ENCODE peak calls at places on chromosomes 1 and 21, in ten cellular contexts. Q is mesothelial cell of epicardium, G is cardiac muscle cell, C is neural progenitor cell, H is epithelial cell of esophagus, P is GM06990, L is AG04450, U is brain microvascular endothelial cell, N is fibroblast of the aortic adventitia, Y is nephron progenitor cell. K is an unnamed sample.

GRCh38 chr1:19737413-19737812 is 62.3 kb downstream of the TMCO4 start:
- DNase-seq in Y (no peak), H (peak), L (no peak), C (no peak), N (peak), P (no peak), G (no peak), Q (no peak), U (peak), K (no peak)

GRCh38 chr1:153364766-153365678 is 7.4 kb downstream of the S100A9 start:
- DNase-seq in U (no peak), C (no peak), P (no peak), N (no peak), G (no peak), Y (no peak), Q (no peak), H (peak), L (no peak), K (no peak)

GRCh38 chr1:156006666-156007376 is 13.9 kb downstream of the SSR2 start:
- DNase-seq in H (peak), C (no peak), P (no peak), L (no peak), N (no peak), G (peak), Q (no peak), U (no peak), Y (no peak), K (no peak)

GRCh38 chr1:192724670-192725069 is 84.2 kb upstream of the RGS2 start:
- DNase-seq in U (no peak), P (no peak), Y (no peak), N (peak), H (peak), L (no peak), C (no peak), G (no peak), Q (no peak), K (no peak)

GRCh38 chr1:107991371-107992066 is 26.5 kb upstream of the VAV3 start:
- DNase-seq in P (no peak), N (peak), C (no peak), L (no peak), G (no peak), U (peak), H (peak), Q (no peak), Y (no peak), K (no peak)

GRCh38 chr1:106986603-106987002 is 69.9 kb upstream of the PRMT6 start:
- DNase-seq in L (no peak), Y (no peak), P (no peak), N (no peak), H (no peak), U (no peak), Q (no peak), G (no peak), C (peak), K (no peak)

GRCh38 chr1:205076245-205076761 is 8.0 kb downstream of the TMEM81 start:
- DNase-seq in N (no peak), P (no peak), U (no peak), Q (no peak), G (no peak), H (no peak), L (no peak), Y (no peak), C (no peak), K (no peak)

GRCh38 chr1:89905391-89906058 is 84.7 kb downstream of the LRRC8D start:
- DNase-seq in U (no peak), Q (no peak), L (no peak), G (no peak), Y (no peak), C (peak), N (peak), P (no peak), H (no peak), K (no peak)

GRCh38 chr1:224524679-224525078 is 90.1 kb upstream of the WDR26 start:
- DNase-seq in U (peak), G (no peak), Y (no peak), L (no peak), P (no peak), N (peak), C (no peak), Q (no peak), H (peak), K (no peak)

GRCh38 chr1:55329826-55330432 is 114.8 kb upstream of the USP24 start:
- DNase-seq in Q (no peak), N (no peak), Y (no peak), C (no peak), U (no peak), L (no peak), G (no peak), H (no peak), P (no peak), K (no peak)

GRCh38 chr1:29213055-29213454 is 17.7 kb downstream of the MECR start:
- DNase-seq in N (no peak), P (no peak), U (no peak), L (no peak), Q (no peak), G (no peak), Y (no peak), C (no peak), H (no peak), K (no peak)

GRCh38 chr21:21921410-21922232 is 923.4 kb downstream of the NCAM2 start:
- DNase-seq in U (no peak), P (no peak), G (peak), H (peak), Y (no peak), C (peak), N (peak), L (no peak), Q (no peak), K (no peak)

GRCh38 chr1:25710583-25711347 is 89.2 kb upstream of the SELENON start:
- DNase-seq in P (no peak), U (no peak), Y (no peak), N (no peak), C (no peak), Q (no peak), H (no peak), G (no peak), L (no peak), K (no peak)

GRCh38 chr1:212401838-212402582 is 12.7 kb downstream of the PACC1 start:
- DNase-seq in N (peak), H (peak), P (no peak), G (no peak), Q (no peak), Y (no peak), C (no peak), L (no peak), U (no peak), K (no peak)

GRCh38 chr1:160046494-160047115 is 14.8 kb upstream of the PIGM start:
- DNase-seq in H (peak), Q (no peak), P (peak), Y (peak), C (peak), N (peak), L (no peak), U (peak), G (peak), K (no peak)

GRCh38 chr1:112533029-112533428 is 24.3 kb downstream of the WNT2B start:
- DNase-seq in C (no peak), N (peak), U (peak), G (no peak), H (no peak), P (no peak), L (peak), Y (no peak), Q (no peak), K (no peak)

GRCh38 chr1:169928438-169929209 is 34.9 kb upstream of the SCYL3 start:
- DNase-seq in C (peak), Q (no peak), Y (no peak), G (peak), P (no peak), N (peak), U (no peak), H (peak), L (peak), K (no peak)

GRCh38 chr1:157405662-157406061 is 146.7 kb downstream of the FCRL5 start:
- DNase-seq in N (no peak), G (no peak), U (no peak), C (no peak), L (no peak), Q (no peak), P (no peak), H (no peak), Y (no peak), K (no peak)

GRCh38 chr1:3500265-3500835 is 45.9 kb downstream of the ARHGEF16 start:
- DNase-seq in P (no peak), N (no peak), L (no peak), Y (no peak), C (no peak), H (no peak), G (no peak), Q (no peak), U (no peak), K (no peak)

GRCh38 chr1:184854456-184855180 is 100.0 kb upstream of the EDEM3 start:
- DNase-seq in G (no peak), Y (no peak), H (no peak), L (peak), C (no peak), N (peak), P (no peak), Q (no peak), U (peak), K (no peak)

GRCh38 chr1:110756506-110756905 is 81.8 kb upstream of the KCNA3 start:
- DNase-seq in Y (no peak), U (no peak), C (no peak), H (no peak), L (no peak), N (no peak), P (no peak), Q (no peak), G (no peak), K (no peak)

GRCh38 chr1:212566522-212567479 is 41.8 kb upstream of the ATF3 start:
- DNase-seq in G (no peak), N (peak), P (peak), L (peak), Q (no peak), Y (no peak), C (no peak), H (peak), U (no peak), K (no peak)

GRCh38 chr1:235631816-235632215 is 17.8 kb downstream of the GNG4 start:
- DNase-seq in Y (no peak), P (no peak), L (no peak), H (no peak), C (peak), U (no peak), Q (no peak), G (no peak), N (no peak), K (no peak)

GRCh38 chr1:167090289-167090942 is at the start of gene GPA33:
- DNase-seq in U (no peak), H (no peak), P (no peak), L (no peak), G (no peak), N (no peak), C (no peak), Y (no peak), Q (no peak), K (no peak)

GRCh38 chr1:12314328-12314903 is 84.6 kb downstream of the VPS13D start:
- DNase-seq in G (peak), N (peak), Q (no peak), U (no peak), H (no peak), P (no peak), L (no peak), Y (no peak), C (no peak), K (no peak)

GRCh38 chr21:14947613-14948160 is 117.1 kb downstream of the NRIP1 start:
- DNase-seq in U (no peak), C (no peak), P (no peak), G (no peak), H (no peak), L (no peak), Q (no peak), Y (no peak), N (no peak), K (no peak)

GRCh38 chr1:193325042-193325441 is 138.6 kb upstream of the B3GALT2 start:
- DNase-seq in Q (no peak), G (no peak), H (no peak), U (no peak), Y (no peak), N (no peak), C (no peak), L (no peak), P (no peak), K (no peak)

GRCh38 chr1:179807691-179808485 is 64.8 kb downstream of the FAM163A start:
- DNase-seq in N (peak), Y (no peak), U (peak), H (peak), Q (no peak), P (no peak), G (no peak), L (peak), C (no peak), K (no peak)

GRCh38 chr1:28115267-28115666 is 26.9 kb upstream of the EYA3 start:
- DNase-seq in C (no peak), G (no peak), N (no peak), H (no peak), P (peak), Q (no peak), Y (no peak), L (no peak), U (no peak), K (no peak)

GRCh38 chr1:215517441-215517891 is 49.6 kb upstream of the KCTD3 start:
- DNase-seq in U (peak), Q (no peak), N (peak), L (peak), Y (no peak), P (no peak), H (peak), C (peak), G (peak), K (no peak)

GRCh38 chr1:39087109-39087834 is 61.1 kb downstream of the NDUFS5 start:
- DNase-seq in P (no peak), C (no peak), Q (no peak), N (peak), U (peak), G (no peak), H (peak), L (no peak), Y (no peak), K (no peak)

GRCh38 chr1:30085814-30086770 is 637.3 kb downstream of the MATN1 start:
- DNase-seq in L (no peak), U (peak), G (peak), N (peak), P (peak), H (no peak), Y (peak), C (peak), Q (peak), K (peak)

GRCh38 chr1:25692560-25692959 is 76.0 kb downstream of the MAN1C1 start:
- DNase-seq in Y (peak), H (no peak), C (peak), P (no peak), Q (no peak), L (no peak), U (no peak), N (no peak), G (peak), K (peak)

GRCh38 chr1:243851129-243851756 is 1.2 kb upstream of the AKT3 start:
- DNase-seq in H (peak), Y (no peak), N (peak), L (no peak), G (no peak), C (no peak), Q (no peak), U (no peak), P (no peak), K (no peak)

GRCh38 chr1:101310484-101310883 is 73.7 kb downstream of the S1PR1 start:
- DNase-seq in Q (no peak), N (no peak), Y (no peak), G (no peak), C (no peak), L (no peak), U (no peak), P (peak), H (no peak), K (no peak)

GRCh38 chr1:212554401-212554800 is 54.2 kb upstream of the ATF3 start:
- DNase-seq in N (peak), Y (no peak), U (no peak), G (no peak), C (no peak), H (no peak), L (no peak), P (no peak), Q (no peak), K (no peak)

GRCh38 chr21:29374481-29374880 is 75.8 kb downstream of the BACH1 start:
- DNase-seq in L (no peak), Q (no peak), C (no peak), N (no peak), P (no peak), G (no peak), Y (no peak), U (no peak), H (no peak), K (no peak)

GRCh38 chr1:4650486-4650885 is 3.9 kb upstream of the AJAP1 start:
- DNase-seq in Y (no peak), P (no peak), Q (no peak), G (no peak), H (peak), L (no peak), N (no peak), U (peak), C (no peak), K (no peak)

GRCh38 chr1:182716740-182717720 is 32.6 kb upstream of the RGS8 start:
- DNase-seq in G (no peak), C (no peak), U (no peak), Q (no peak), N (no peak), H (no peak), P (peak), Y (no peak), L (no peak), K (no peak)

GRCh38 chr1:24077278-24077978 is 34.5 kb downstream of the MYOM3 start:
- DNase-seq in P (no peak), G (no peak), C (no peak), N (no peak), Y (no peak), Q (no peak), H (no peak), L (no peak), U (no peak), K (no peak)

GRCh38 chr1:24075946-24076345 is 36.0 kb downstream of the MYOM3 start:
- DNase-seq in P (no peak), L (no peak), Q (no peak), U (no peak), G (no peak), H (no peak), C (no peak), Y (no peak), N (no peak), K (no peak)

GRCh38 chr1:24071941-24072340 is 40.0 kb downstream of the MYOM3 start:
- DNase-seq in C (no peak), H (peak), U (no peak), N (no peak), L (no peak), Y (no peak), Q (no peak), G (no peak), P (no peak), K (no peak)

GRCh38 chr1:24074196-24074595 is 37.7 kb downstream of the MYOM3 start:
- DNase-seq in N (no peak), P (no peak), Q (no peak), L (no peak), U (no peak), G (no peak), C (no peak), H (no peak), Y (no peak), K (no peak)

GRCh38 chr1:24074817-24075725 is 36.9 kb downstream of the MYOM3 start:
- DNase-seq in N (no peak), L (no peak), Y (no peak), C (no peak), P (no peak), U (no peak), Q (no peak), G (no peak), H (peak), K (no peak)
- TF ChIP-seq CTCF in N (no peak), L (no peak), Y (no peak), C (no peak), P (no peak), U (no peak), Q (no peak), G (no peak), H (peak), K (no peak)

DNA sequence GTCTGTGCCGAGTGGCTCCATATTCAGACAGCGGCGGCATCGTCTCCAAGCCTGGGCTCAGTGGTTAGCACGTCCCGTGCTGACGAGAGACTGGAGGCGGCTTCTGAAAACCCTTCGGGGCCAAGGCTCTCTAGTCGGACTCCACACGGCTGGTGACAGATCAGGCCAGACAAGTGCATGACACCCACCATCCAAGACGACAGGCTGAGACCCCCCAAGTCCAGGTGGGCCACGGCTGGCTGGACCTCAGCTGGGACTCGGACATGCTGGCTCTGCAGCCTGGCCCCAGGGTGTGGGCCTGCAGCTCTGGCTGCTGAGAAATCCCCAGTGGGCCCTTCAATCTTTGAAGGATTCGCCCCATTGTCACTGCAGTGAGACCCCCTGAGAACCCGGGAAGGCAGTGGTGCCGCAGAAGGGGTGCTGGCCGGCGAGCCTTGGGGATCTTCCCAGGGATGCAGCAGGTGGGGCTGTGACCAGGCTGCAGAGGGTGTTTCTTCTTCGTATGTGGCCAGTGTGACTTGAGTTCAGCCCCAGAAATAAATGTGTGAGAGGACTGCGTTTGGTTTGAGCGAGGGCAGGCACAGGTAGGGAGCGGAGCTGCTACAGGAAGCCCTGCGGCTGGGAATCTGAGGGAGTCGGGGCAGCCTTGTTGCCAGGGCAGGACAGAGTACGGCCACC is 15.9 kb upstream of the SLC19A1 start:
- DNase-seq in H (no peak), Y (no peak), C (no peak), U (no peak), Q (no peak), L (no peak), G (no peak), P (no peak), N (no peak), K (no peak)
- TF ChIP-seq CTCF in H (no peak), Y (no peak), C (no peak), U (no peak), Q (no peak), L (no peak), G (no peak), P (no peak), N (no peak), K (no peak)

GRCh38 chr1:199046618-199047017 is 407.8 kb downstream of the PTPRC start:
- DNase-seq in H (peak), N (no peak), P (no peak), G (no peak), C (no peak), Q (no peak), U (no peak), L (no peak), Y (no peak), K (no peak)
- TF ChIP-seq CTCF in H (peak), N (no peak), P (no peak), G (peak), C (no peak), Q (no peak), U (peak), L (no peak), Y (no peak), K (no peak)

GRCh38 chr1:21668232-21669032 is 725 bp downstream of the RAP1GAP start:
- DNase-seq in Y (no peak), Q (no peak), U (no peak), N (no peak), G (no peak), H (no peak), C (peak), L (no peak), P (no peak), K (no peak)
- TF ChIP-seq CTCF in Y (no peak), Q (no peak), U (peak), N (no peak), G (peak), H (no peak), C (peak), L (no peak), P (peak), K (no peak)

GRCh38 chr1:161314201-161314981 is at the start of gene SDHC:
- DNase-seq in H (peak), N (peak), Q (peak), G (peak), L (peak), C (peak), P (peak), Y (peak), U (peak), K (peak)
- TF ChIP-seq CTCF in H (peak), N (peak), Q (no peak), G (peak), L (peak), C (peak), P (peak), Y (peak), U (peak), K (peak)

GRCh38 chr1:177283380-177283779 is 112.6 kb downstream of the BRINP2 start:
- DNase-seq in G (no peak), C (no peak), H (no peak), Q (no peak), P (no peak), U (no peak), L (no peak), N (no peak), Y (no peak), K (no peak)

GRCh38 chr1:177281901-177282300 is 111.1 kb downstream of the BRINP2 start:
- DNase-seq in C (peak), L (no peak), U (no peak), H (no peak), P (no peak), Q (no peak), G (no peak), Y (no peak), N (no peak), K (peak)

GRCh38 chr1:177278626-177279390 is 108.0 kb downstream of the BRINP2 start:
- DNase-seq in N (peak), U (peak), H (peak), Q (no peak), G (no peak), L (no peak), P (no peak), Y (no peak), C (no peak), K (no peak)

GRCh38 chr1:177286396-177286795 is 115.6 kb downstream of the BRINP2 start:
- DNase-seq in L (peak), Q (no peak), P (no peak), H (no peak), N (peak), Y (no peak), G (no peak), U (no peak), C (no peak), K (no peak)

GRCh38 chr1:177282976-177283375 is 112.2 kb downstream of the BRINP2 start:
- DNase-seq in L (no peak), N (no peak), U (no peak), P (no peak), C (peak), Y (no peak), G (no peak), Q (no peak), H (peak), K (no peak)
- TF ChIP-seq CTCF in L (no peak), N (no peak), U (no peak), P (no peak), C (no peak), Y (no peak), G (no peak), Q (no peak), H (no peak), K (no peak)

GRCh38 chr1:50369830-50370229 is 53.4 kb downstream of the DMRTA2 start:
- DNase-seq in U (no peak), H (peak), P (no peak), N (no peak), L (no peak), G (no peak), Q (no peak), C (peak), Y (no peak), K (no peak)
- TF ChIP-seq CTCF in U (peak), H (peak), P (peak), N (peak), L (peak), G (peak), Q (no peak), C (peak), Y (no peak), K (no peak)

K was measured in neural crest cell.